ENCODE peak calls at places on chromosomes 12 and 14, in four cellular contexts. W is aorta, M is heart right ventricle, X is neuronal stem cell. Q is an unnamed sample.

GRCh38 chr14:104872469-104873341 is 7.6 kb downstream of the CEP170B start:
- DNase-seq in W (no peak), X (no peak), M (peak), Q (peak)

GRCh38 chr14:104509673-104510072 is 69.9 kb upstream of the C14orf180 start:
- DNase-seq in M (no peak), X (no peak), W (peak), Q (no peak)

GRCh38 chr14:89366580-89367448 is 50.2 kb downstream of the FOXN3 start:
- DNase-seq in X (no peak), W (no peak), M (no peak), Q (no peak)

GRCh38 chr12:71958993-71959588 is 20.4 kb downstream of the TPH2 start:
- DNase-seq in X (no peak), W (no peak), M (no peak), Q (peak)

GRCh38 chr12:57638096-57638495 is 5.1 kb upstream of the B4GALNT1 start:
- DNase-seq in W (no peak), X (no peak), M (no peak), Q (no peak)

GRCh38 chr12:52029686-52030085 is 21.6 kb upstream of the NR4A1 start:
- DNase-seq in W (no peak), M (no peak), X (peak), Q (no peak)

GRCh38 chr12:52020539-52021336 is 14.0 kb downstream of the TAMALIN start:
- DNase-seq in M (peak), X (no peak), W (peak), Q (no peak)

GRCh38 chr12:69443916-69444315 is 26.3 kb upstream of the FRS2 start:
- DNase-seq in W (no peak), X (no peak), M (no peak), Q (no peak)

GRCh38 chr14:74505831-74506230 is 12.3 kb downstream of the ISCA2 start:
- DNase-seq in M (no peak), W (no peak), X (no peak), Q (no peak)

GRCh38 chr12:108424816-108425215 is 85.7 kb upstream of the CMKLR1 start:
- DNase-seq in W (no peak), M (no peak), X (no peak), Q (no peak)

GRCh38 chr14:38255673-38256357 is at the start of gene CLEC14A:
- DNase-seq in X (no peak), M (peak), W (peak), Q (no peak)

GRCh38 chr14:100680439-100681051 is 46.1 kb upstream of the DLK1 start:
- DNase-seq in X (no peak), M (peak), W (no peak), Q (no peak)

GRCh38 chr14:23828001-23828400 is 125.6 kb upstream of the DHRS4 start:
- DNase-seq in X (no peak), M (no peak), W (no peak), Q (no peak)

GRCh38 chr12:117155278-117156060 is 34.8 kb downstream of the FBXO21 start:
- DNase-seq in W (peak), X (peak), M (peak), Q (no peak)

GRCh38 chr12:6056406-6057211 is 67.9 kb downstream of the VWF start:
- DNase-seq in M (no peak), W (no peak), X (no peak), Q (no peak)
- H3K4me3 ChIP-seq in M (no peak), W (no peak), X (no peak), Q (no peak)

GRCh38 chr14:35299708-35300107 is 7.5 kb downstream of the PSMA6 start:
- DNase-seq in M (no peak), W (no peak), X (no peak), Q (no peak)
- H3K4me3 ChIP-seq in M (no peak), W (no peak), X (no peak), Q (no peak)

DNA sequence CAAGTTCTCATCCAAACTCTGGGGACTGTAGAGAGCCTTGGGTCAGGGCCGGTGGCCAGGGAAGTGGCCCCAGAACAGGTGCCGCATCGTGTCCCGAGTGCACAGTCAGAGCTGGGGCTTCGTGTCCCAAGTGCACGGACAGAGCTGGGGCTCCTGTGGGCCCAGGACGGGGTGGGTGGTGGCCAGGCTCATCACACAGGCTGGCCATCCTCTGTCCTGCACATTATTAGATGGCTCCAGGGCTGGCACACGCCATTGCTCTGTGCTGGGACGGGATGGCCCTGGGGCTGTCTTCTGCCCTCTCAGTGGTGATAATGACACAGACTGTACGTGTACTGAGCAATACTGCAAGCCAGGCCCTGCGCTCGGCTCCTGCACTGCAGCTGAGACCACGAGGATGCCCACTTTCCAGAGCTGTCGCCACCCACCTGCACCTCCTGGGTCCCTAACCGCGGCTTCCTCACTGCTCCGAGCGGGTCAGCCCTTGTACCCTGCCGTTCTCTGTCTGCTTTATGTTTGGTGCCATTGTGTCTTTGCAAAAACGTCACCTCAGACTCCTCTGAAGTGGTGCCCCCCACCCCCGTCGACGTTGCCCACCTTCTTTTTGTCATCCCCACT is 1.9 kb downstream of the FBRSL1 start:
- DNase-seq in X (no peak), W (no peak), M (no peak), Q (no peak)
- H3K4me3 ChIP-seq in X (peak), W (no peak), M (peak), Q (peak)

GRCh38 chr14:76810525-76810924 is 2.2 kb downstream of the ANGEL1 start:
- DNase-seq in M (no peak), X (no peak), W (no peak), Q (no peak)
- H3K4me3 ChIP-seq in M (peak), X (no peak), W (no peak), Q (no peak)

DNA sequence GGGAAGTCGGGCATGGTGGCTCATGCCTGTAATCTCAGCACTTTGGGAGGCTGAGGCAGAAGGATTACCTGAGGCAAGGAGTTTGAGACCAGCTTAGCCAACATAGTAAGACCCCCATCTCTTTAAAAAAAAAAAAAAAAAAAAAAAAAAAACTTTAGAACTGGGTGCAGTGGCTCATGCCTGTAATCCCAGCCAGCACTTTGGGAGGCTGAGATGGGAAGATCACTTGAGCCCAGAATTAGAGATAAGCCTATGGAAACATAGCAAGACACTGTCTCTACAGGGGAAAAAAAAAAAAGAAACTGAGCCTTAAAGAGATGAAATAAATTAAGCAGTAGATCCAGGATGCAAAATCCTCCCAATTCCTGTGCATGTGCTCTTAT is 1.7 kb upstream of the PA2G4 start:
- DNase-seq in X (no peak), M (no peak), W (no peak), Q (no peak)
- H3K4me3 ChIP-seq in X (no peak), M (no peak), W (no peak), Q (no peak)

DNA sequence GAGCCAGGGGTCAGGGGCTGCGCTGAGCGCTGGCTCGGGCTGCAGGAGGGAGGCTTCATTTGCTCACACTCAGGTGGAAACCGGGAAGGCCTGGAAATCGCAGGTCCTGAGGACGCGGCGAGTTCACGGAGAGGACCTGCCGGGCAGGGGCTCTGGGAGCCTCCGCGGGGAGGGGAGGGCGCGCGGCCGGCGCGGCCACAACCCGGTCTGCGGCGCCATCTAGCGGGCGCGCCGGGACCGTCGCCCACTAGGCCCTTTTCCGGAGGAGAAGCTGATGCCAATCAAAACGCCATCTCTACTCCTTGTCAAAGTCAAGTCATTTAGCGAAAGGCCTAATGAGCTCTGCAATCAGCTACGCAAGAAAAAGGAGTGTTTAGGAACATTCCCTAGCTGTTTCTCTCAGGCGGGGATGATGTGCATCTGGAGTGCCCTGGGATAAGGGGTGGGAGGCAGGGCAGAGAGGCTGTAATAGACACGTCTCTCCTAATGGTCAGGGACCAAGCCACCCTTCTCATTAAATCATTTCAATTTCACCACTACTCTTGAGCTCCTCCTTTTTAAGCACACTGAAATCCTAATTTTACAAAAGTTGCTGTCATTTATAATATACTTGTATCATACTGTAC is 885.8 kb upstream of the TMEM132C start:
- DNase-seq in M (peak), W (peak), X (peak), Q (no peak)
- H3K4me3 ChIP-seq in M (no peak), W (no peak), X (no peak), Q (peak)

GRCh38 chr14:78178071-78178470 is 7.9 kb downstream of the NRXN3 start:
- DNase-seq in X (no peak), W (no peak), M (no peak), Q (no peak)

GRCh38 chr14:78181270-78181669 is 11.1 kb downstream of the NRXN3 start:
- DNase-seq in W (no peak), M (no peak), X (no peak), Q (no peak)

GRCh38 chr14:78175412-78175811 is 5.2 kb downstream of the NRXN3 start:
- DNase-seq in M (no peak), W (no peak), X (no peak), Q (no peak)

GRCh38 chr14:78182722-78183121 is 12.5 kb downstream of the NRXN3 start:
- DNase-seq in M (no peak), W (no peak), X (no peak), Q (no peak)

DNA sequence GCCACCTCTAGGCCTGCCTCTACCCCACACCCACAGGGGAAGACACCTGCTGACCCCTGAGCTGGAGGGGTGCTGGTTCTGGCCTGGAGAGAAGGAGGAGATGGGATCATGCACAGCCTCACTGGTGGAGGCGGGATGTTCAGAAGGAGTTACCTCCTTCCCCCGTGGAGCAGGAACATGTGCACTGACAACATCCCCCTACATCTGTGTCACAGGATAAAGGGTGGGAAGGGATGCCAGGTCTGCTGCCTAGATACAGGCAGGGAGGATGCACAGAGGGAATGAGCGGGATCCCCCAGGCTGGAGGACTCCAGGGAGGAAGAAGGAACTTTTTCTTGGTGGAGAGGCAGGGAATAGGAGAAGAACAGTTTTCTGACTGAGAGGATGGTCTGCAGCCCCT is 8.8 kb downstream of the NRXN3 start:
- DNase-seq in X (no peak), M (no peak), W (no peak), Q (no peak)
- H3K4me3 ChIP-seq in X (no peak), M (no peak), W (no peak), Q (no peak)

GRCh38 chr12:49201595-49202295 is 12.9 kb upstream of the TUBA1A start:
- DNase-seq in W (no peak), M (no peak), X (no peak), Q (no peak)
- H3K4me3 ChIP-seq in W (no peak), M (peak), X (no peak), Q (no peak)

DNA sequence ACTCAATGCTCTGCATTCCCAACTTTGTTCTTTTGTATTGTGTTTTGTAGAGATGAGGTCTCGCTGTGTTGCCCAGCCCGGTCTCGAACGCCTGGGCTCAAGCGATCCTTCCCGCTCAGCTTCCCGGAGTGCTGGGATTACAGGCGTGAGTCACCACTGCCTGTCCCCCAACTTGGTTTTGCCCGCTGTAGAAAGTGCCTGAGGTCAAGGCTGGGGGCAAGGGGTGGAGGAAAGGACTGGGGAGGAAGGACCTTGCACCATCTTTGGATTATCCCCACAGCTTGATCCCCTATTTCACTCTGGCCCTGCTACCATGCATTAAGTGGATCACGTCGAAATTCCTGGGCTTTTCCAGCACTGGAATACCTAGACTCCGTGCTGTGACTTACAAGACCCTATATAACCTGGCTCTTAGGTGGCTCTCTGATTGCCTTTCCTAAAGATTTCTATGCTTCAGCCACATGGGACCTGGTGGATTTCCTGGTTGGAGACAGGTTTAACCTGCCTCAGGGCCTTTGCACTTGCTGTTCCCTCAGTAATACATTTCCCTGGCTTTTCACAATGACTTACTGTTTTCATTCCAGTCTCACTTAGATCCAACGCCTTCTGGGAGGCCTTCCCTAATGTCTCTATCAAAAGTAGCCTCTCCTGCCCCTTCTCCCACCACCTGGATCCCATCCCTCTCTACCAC is 608 bp upstream of the PIANP start:
- DNase-seq in W (peak), M (no peak), X (peak), Q (no peak)
- H3K4me3 ChIP-seq in W (no peak), M (peak), X (peak), Q (peak)